ENCODE peak calls at places on chromosomes 6 and 20, in eight cellular contexts. V is stimulated activated CD4-positive, alpha-beta T cell treated with anti-CD3 and anti-CD28 coated beads, TNF-alpha, amount 100 ng/mL, for 4 hours; D is HS-27A; H is Peyer's patch; B is aorta; J is GM04503; S is astrocyte of the spinal cord; O is left colon. Y is an unnamed sample.
A peak's percentile ranks its signal among the peaks of the same experiment; 100 is the strongest.

GRCh38 chr20:53692465-53693067 is 98.9 kb upstream of the ZNF217 start:
- DNase-seq in V (no peak), H (no peak), S (peak; percentile 86), D (no peak), B (peak; percentile 76), O (peak; percentile 33), J (peak; percentile 97), Y (no peak)

GRCh38 chr6:27986928-27987725 is 30.1 kb downstream of the OR2B6 start:
- DNase-seq in B (no peak), H (no peak), V (no peak), D (peak; percentile 86), O (no peak), J (peak; percentile 10), S (no peak), Y (no peak)

GRCh38 chr20:33976959-33977358 is 16.8 kb upstream of the RALY start:
- DNase-seq in O (no peak), S (no peak), B (no peak), H (no peak), D (no peak), J (no peak), V (no peak), Y (no peak)

GRCh38 chr6:124057448-124057847 is 253.8 kb downstream of the NKAIN2 start:
- DNase-seq in H (no peak), V (no peak), S (no peak), O (no peak), D (no peak), B (no peak), J (no peak), Y (no peak)

GRCh38 chr6:55617272-55617671 is 38.3 kb upstream of the HMGCLL1 start:
- DNase-seq in H (no peak), O (no peak), D (no peak), S (peak; percentile 43), V (no peak), J (peak; percentile 3), B (no peak), Y (no peak)

GRCh38 chr6:140433072-140433471 is 1058.6 kb upstream of the CITED2 start:
- DNase-seq in S (no peak), B (no peak), H (no peak), V (no peak), D (no peak), O (no peak), J (no peak), Y (no peak)

GRCh38 chr6:26270121-26270861 is 94.7 kb upstream of the BTN3A2 start:
- DNase-seq in D (no peak), V (no peak), S (peak; percentile 29), B (no peak), H (peak; percentile 29), J (no peak), O (no peak), Y (peak; percentile 35)

GRCh38 chr6:74873911-74874310 is 331.9 kb downstream of the COL12A1 start:
- DNase-seq in H (no peak), V (no peak), O (no peak), J (no peak), B (no peak), D (no peak), S (peak; percentile 49), Y (no peak)

GRCh38 chr6:142292191-142292924 is 9.4 kb upstream of the ADGRG6 start:
- DNase-seq in S (no peak), V (no peak), J (no peak), O (no peak), B (no peak), D (no peak), H (no peak), Y (no peak)

GRCh38 chr20:58760881-58761280 is 68.3 kb downstream of the NPEPL1 start:
- DNase-seq in H (no peak), O (no peak), J (no peak), V (no peak), D (no peak), S (no peak), B (no peak), Y (no peak)

GRCh38 chr6:54586251-54586650 is 260.3 kb upstream of the FAM83B start:
- DNase-seq in H (no peak), J (no peak), O (no peak), V (no peak), D (no peak), S (no peak), B (no peak), Y (no peak)

GRCh38 chr20:49984426-49985153 is 1.8 kb downstream of the SNAI1 start:
- DNase-seq in O (no peak), V (no peak), S (no peak), H (no peak), B (no peak), D (no peak), J (no peak), Y (no peak)

GRCh38 chr20:10076126-10077080 is 41.6 kb downstream of the ANKEF1 start:
- DNase-seq in V (no peak), B (no peak), O (no peak), D (no peak), S (peak; percentile 16), J (no peak), H (no peak), Y (no peak)

GRCh38 chr6:140542858-140543257 is 1168.4 kb upstream of the CITED2 start:
- DNase-seq in O (no peak), B (no peak), V (no peak), H (no peak), J (no peak), S (no peak), D (no peak), Y (no peak)

GRCh38 chr6:146543940-146544661 is 468 bp downstream of the RAB32 start:
- DNase-seq in H (no peak), B (no peak), D (peak; percentile 47), O (peak; percentile 64), J (no peak), V (no peak), S (peak; percentile 59), Y (no peak)

GRCh38 chr6:157893238-157893637 is 70.2 kb downstream of the SNX9 start:
- DNase-seq in D (no peak), B (no peak), V (no peak), J (no peak), S (no peak), O (no peak), H (no peak), Y (no peak)

GRCh38 chr6:44397424-44398169 is 10.1 kb downstream of the CDC5L start:
- DNase-seq in O (no peak), V (no peak), D (no peak), B (no peak), H (no peak), S (no peak), J (no peak), Y (no peak)

GRCh38 chr6:127117979-127118504 is 429 bp upstream of the RSPO3 start:
- DNase-seq in J (no peak), S (peak; percentile 14), H (no peak), D (no peak), B (no peak), O (peak; percentile 23), V (no peak), Y (no peak)

GRCh38 chr6:37625591-37626374 is 71.9 kb downstream of the MDGA1 start:
- DNase-seq in B (peak; percentile 40), H (no peak), S (no peak), J (no peak), O (no peak), V (no peak), D (no peak), Y (no peak)

GRCh38 chr6:100342830-100343229 is 121.9 kb downstream of the SIM1 start:
- DNase-seq in D (no peak), V (no peak), O (no peak), S (peak; percentile 57), H (no peak), B (no peak), J (no peak), Y (no peak)

GRCh38 chr6:109351231-109352132 is 30.8 kb downstream of the CD164 start:
- DNase-seq in S (no peak), B (no peak), D (no peak), J (no peak), H (no peak), V (no peak), O (no peak), Y (no peak)

GRCh38 chr6:36700071-36700811 is 2.6 kb downstream of the RAB44 start:
- DNase-seq in J (no peak), B (no peak), O (no peak), D (no peak), H (no peak), V (no peak), S (no peak), Y (no peak)

GRCh38 chr6:85923013-85923430 is 280.3 kb upstream of the SYNCRIP start:
- DNase-seq in J (peak; percentile 21), O (no peak), H (no peak), B (no peak), V (no peak), D (peak; percentile 4), S (peak; percentile 22), Y (no peak)

GRCh38 chr6:152351742-152352141 is 285.4 kb downstream of the SYNE1 start:
- DNase-seq in V (no peak), H (no peak), J (no peak), S (no peak), O (no peak), B (no peak), D (no peak), Y (no peak)

GRCh38 chr6:53487080-53487479 is 57.8 kb downstream of the GCLC start:
- DNase-seq in V (no peak), O (no peak), S (no peak), B (no peak), D (no peak), J (no peak), H (no peak), Y (no peak)

GRCh38 chr6:157552956-157553485 is 172.0 kb downstream of the ZDHHC14 start:
- DNase-seq in V (no peak), J (no peak), S (no peak), D (no peak), B (no peak), H (no peak), O (no peak), Y (no peak)

Y was measured in activated naive CD4-positive, alpha-beta T cell treated with anti-CD3 and anti-CD28 coated beads, Interleukin-2, amount 50 U/mL, for 72 hours.